ENCODE peak calls at places on chromosomes 3 and 15, in four cellular contexts. J is stimulated activated CD8-positive, alpha-beta memory T cell treated with anti-CD3 and anti-CD28 coated beads, Interleukin-15, amount 100 ng/mL, for 48 hours; W is HuH-7.5; Q is AG04450. O is an unnamed sample.

GRCh38 chr3:124277516-124277890 is 285.6 kb upstream of the ROPN1 start:
- DNase-seq in Q (no peak), J (no peak), W (no peak), O (no peak)

GRCh38 chr15:43403616-43404015 is 32.7 kb downstream of the TUBGCP4 start:
- DNase-seq in W (no peak), Q (no peak), J (no peak), O (no peak)

GRCh38 chr3:64600246-64600645 is 87.6 kb downstream of the ADAMTS9 start:
- DNase-seq in W (no peak), Q (no peak), J (no peak), O (no peak)

GRCh38 chr3:149005424-149005823 is 14.1 kb downstream of the GYG1 start:
- DNase-seq in Q (no peak), W (no peak), J (no peak), O (no peak)

GRCh38 chr3:56111651-56112250 is 356.5 kb downstream of the ERC2 start:
- DNase-seq in Q (no peak), J (no peak), W (no peak), O (no peak)

GRCh38 chr15:95051881-95052280 is 820.5 kb downstream of the MCTP2 start:
- DNase-seq in J (no peak), W (no peak), Q (no peak), O (no peak)

GRCh38 chr15:67839358-67839928 is 402 bp downstream of the RNU6-1 start:
- DNase-seq in W (peak; percentile 91), J (no peak), Q (no peak), O (peak; percentile 40)

GRCh38 chr15:92576597-92577200 is 78.9 kb downstream of the FAM174B start:
- DNase-seq in Q (no peak), W (no peak), J (no peak), O (no peak)

GRCh38 chr3:73480187-73480672 is 144.5 kb downstream of the PDZRN3 start:
- DNase-seq in W (no peak), Q (no peak), J (no peak), O (no peak)

GRCh38 chr3:186790261-186790981 is 7.0 kb downstream of the EIF4A2 start:
- DNase-seq in J (no peak), Q (no peak), W (no peak), O (peak; percentile 26)

GRCh38 chr15:95659646-95660045 is 670.9 kb upstream of the NR2F2 start:
- DNase-seq in Q (no peak), W (no peak), J (no peak), O (no peak)

GRCh38 chr3:171838218-171838720 is 4.9 kb upstream of the TMEM212 start:
- DNase-seq in J (no peak), Q (no peak), W (no peak), O (peak; percentile 90)

GRCh38 chr3:71551286-71551919 is 32.1 kb downstream of the FOXP1 start:
- DNase-seq in J (no peak), W (no peak), Q (no peak), O (no peak)

GRCh38 chr3:193464889-193465288 is 86.3 kb upstream of the ATP13A5 start:
- DNase-seq in Q (no peak), J (no peak), W (no peak), O (no peak)

GRCh38 chr3:185200639-185201038 is 47.8 kb upstream of the C3orf70 start:
- DNase-seq in W (no peak), Q (no peak), J (no peak), O (no peak)

GRCh38 chr15:94791516-94791915 is 560.2 kb downstream of the MCTP2 start:
- DNase-seq in Q (no peak), W (no peak), J (no peak), O (no peak)

GRCh38 chr3:3353153-3353552 is 173.7 kb upstream of the CRBN start:
- DNase-seq in W (no peak), J (no peak), Q (no peak), O (no peak)

GRCh38 chr3:167012691-167013090 is 367.4 kb downstream of the ZBBX start:
- DNase-seq in W (no peak), J (no peak), Q (no peak), O (no peak)

GRCh38 chr3:632571-633170 is 436.1 kb downstream of the CHL1 start:
- DNase-seq in J (no peak), Q (no peak), W (peak; percentile 6), O (peak; percentile 32)

GRCh38 chr3:42061711-42062408 is 29.3 kb upstream of the TRAK1 start:
- DNase-seq in Q (peak; percentile 63), J (no peak), W (peak; percentile 65), O (no peak)

GRCh38 chr15:101244039-101244781 is 7.6 kb downstream of the CHSY1 start:
- DNase-seq in W (no peak), J (no peak), Q (no peak), O (peak; percentile 63)

GRCh38 chr15:48955370-48955769 is 8.3 kb downstream of the SHC4 start:
- DNase-seq in J (no peak), Q (no peak), W (no peak), O (no peak)

GRCh38 chr3:48561045-48561736 is 2.4 kb downstream of the UCN2 start:
- DNase-seq in Q (no peak), W (peak; percentile 38), J (no peak), O (peak; percentile 71)

GRCh38 chr15:92624401-92624991 is 31.1 kb downstream of the FAM174B start:
- DNase-seq in W (no peak), J (no peak), Q (no peak), O (no peak)

GRCh38 chr3:196666001-196666867 is 26.7 kb downstream of the NRROS start:
- DNase-seq in Q (no peak), W (no peak), J (no peak), O (peak; percentile 91)

GRCh38 chr3:23938657-23939056 is 6.4 kb upstream of the NR1D2 start:
- DNase-seq in Q (no peak), W (no peak), J (no peak), O (no peak)